ENCODE peak calls at places on chromosomes 11 and 22, in six cellular contexts. K, I, F, H, R and Y are unnamed samples.

GRCh38 chr11:1770528-1770927 is 6.8 kb upstream of the CTSD start:
- DNase-seq in I (no peak), K (no peak), F (no peak), H (no peak), R (peak; percentile 33), Y (no peak)

GRCh38 chr22:19971276-19972124 is 29.9 kb upstream of the TXNRD2 start:
- DNase-seq in K (no peak), H (no peak), F (no peak), R (no peak), I (no peak), Y (no peak)

GRCh38 chr11:68213135-68213515 is at the start of gene KMT5B:
- DNase-seq in I (no peak), K (no peak), H (no peak), F (peak; percentile 82), R (peak; percentile 45), Y (peak; percentile 50)

GRCh38 chr22:45082795-45083194 is 73.0 kb upstream of the PHF21B start:
- DNase-seq in F (no peak), H (no peak), R (peak; percentile 10), K (no peak), I (no peak), Y (no peak)

GRCh38 chr11:19742595-19743292 is 30.1 kb downstream of the NAV2 start:
- DNase-seq in K (peak; percentile 66), H (peak; percentile 49), F (peak; percentile 74), I (no peak), R (peak; percentile 88), Y (peak; percentile 49)

GRCh38 chr22:44309137-44309536 is 3.6 kb downstream of the SHISAL1 start:
- DNase-seq in I (peak; percentile 73), K (no peak), F (no peak), H (no peak), R (peak; percentile 90), Y (no peak)

GRCh38 chr11:43789700-43790443 is 90.8 kb upstream of the ALKBH3 start:
- DNase-seq in K (no peak), F (no peak), R (peak; percentile 63), I (peak; percentile 38), H (no peak), Y (no peak)

GRCh38 chr22:27201741-27202140 is 544.4 kb downstream of the MIAT start:
- DNase-seq in K (no peak), I (no peak), H (no peak), F (no peak), R (no peak), Y (no peak)